ENCODE peak calls at places on chromosomes 5 and 9, in six cellular contexts. Q is breast epithelium; J is sigmoid colon; Z is Peyer's patch; O is CD8-positive, alpha-beta T cell; Y is cardiac muscle cell. V is an unnamed sample. For H3K4me1, the result is how much of the 10 kb centered on the place peaks cover.

GRCh38 chr5:73122875-73123810 is 2.8 kb downstream of the TMEM171 start:
- DNase-seq in Z (no peak), Y (peak), Q (no peak), O (no peak), J (no peak), V (no peak)

GRCh38 chr9:132237481-132237880 is 75.6 kb downstream of the NTNG2 start:
- DNase-seq in Q (no peak), Z (no peak), J (no peak), Y (no peak), O (no peak), V (peak)

GRCh38 chr9:76240578-76240977 is 153.6 kb downstream of the RFK start:
- DNase-seq in Z (no peak), Y (no peak), J (no peak), Q (no peak), O (no peak), V (no peak)

GRCh38 chr5:43412151-43412550 is at the start of gene CCL28:
- DNase-seq in Z (no peak), Q (no peak), J (no peak), Y (no peak), O (no peak), V (no peak)

GRCh38 chr5:122408592-122409219 is 96.7 kb downstream of the SNCAIP start:
- DNase-seq in Y (no peak), Q (no peak), J (no peak), Z (no peak), O (no peak), V (no peak)

GRCh38 chr9:25681270-25681669 is 3.0 kb upstream of the TUSC1 start:
- DNase-seq in Q (no peak), J (no peak), Y (peak), Z (no peak), O (no peak), V (no peak)

GRCh38 chr9:8855046-8855445 is 1055.5 kb upstream of the DMAC1 start:
- DNase-seq in Z (no peak), Q (no peak), J (no peak), Y (peak), O (no peak), V (no peak)

GRCh38 chr9:103904242-103904641 is 189.9 kb upstream of the SMC2 start:
- DNase-seq in O (no peak), Q (no peak), Z (no peak), J (no peak), Y (no peak), V (no peak)

GRCh38 chr5:148976569-148977321 is 86.1 kb downstream of the SH3TC2 start:
- DNase-seq in J (no peak), O (no peak), Y (no peak), Z (no peak), Q (no peak), V (no peak)

DNA sequence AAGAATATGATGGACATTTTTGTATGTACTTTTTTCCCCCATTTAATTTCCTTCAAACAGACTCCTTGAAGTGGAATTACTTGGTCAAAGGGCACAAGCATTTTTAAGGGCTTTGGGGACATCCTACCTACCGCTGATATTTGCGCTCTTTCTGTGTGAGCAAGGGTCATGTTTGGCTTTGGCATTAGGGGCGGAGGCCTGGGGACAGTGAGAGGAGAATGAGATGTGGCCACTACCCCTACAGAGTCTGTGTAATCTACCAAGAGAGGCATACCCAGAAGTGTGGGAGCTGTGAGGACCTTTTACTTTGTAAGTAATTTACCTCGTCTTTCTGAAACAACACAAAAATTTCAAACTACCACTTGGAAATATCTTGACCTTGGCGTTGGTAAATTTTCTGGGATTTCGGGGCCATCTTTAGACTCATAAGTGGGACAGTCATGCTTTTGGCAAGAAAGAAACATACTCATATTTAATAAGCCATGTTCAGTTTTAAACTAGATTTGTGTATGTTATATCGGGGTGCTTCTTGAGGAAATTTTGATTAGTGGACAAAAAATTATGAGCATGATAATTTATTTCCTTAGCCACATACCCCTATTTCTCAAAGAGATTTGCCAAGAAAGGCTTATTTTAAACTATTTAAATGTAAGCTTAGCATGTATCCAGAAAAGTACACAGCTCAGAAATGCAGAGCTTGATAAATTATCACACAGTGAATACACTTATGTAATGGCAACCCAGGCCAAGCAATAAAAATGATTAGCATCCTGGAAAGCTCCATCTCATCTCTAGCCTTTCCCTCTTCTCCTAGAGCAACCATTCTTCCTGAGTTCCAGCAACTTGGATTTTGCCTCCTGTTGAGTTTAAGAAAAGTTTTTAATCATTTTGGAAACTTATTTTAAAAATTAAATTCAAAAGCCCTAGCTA is 63.6 kb downstream of the ARHGAP26 start:
- DNase-seq in J (no peak), Q (no peak), Y (no peak), Z (no peak), O (no peak), V (no peak)
- H3K4me1 ChIP-seq in J (half or more), Q (under half), Y (under half), Z (under half), O (under half), V (half or more)

DNA sequence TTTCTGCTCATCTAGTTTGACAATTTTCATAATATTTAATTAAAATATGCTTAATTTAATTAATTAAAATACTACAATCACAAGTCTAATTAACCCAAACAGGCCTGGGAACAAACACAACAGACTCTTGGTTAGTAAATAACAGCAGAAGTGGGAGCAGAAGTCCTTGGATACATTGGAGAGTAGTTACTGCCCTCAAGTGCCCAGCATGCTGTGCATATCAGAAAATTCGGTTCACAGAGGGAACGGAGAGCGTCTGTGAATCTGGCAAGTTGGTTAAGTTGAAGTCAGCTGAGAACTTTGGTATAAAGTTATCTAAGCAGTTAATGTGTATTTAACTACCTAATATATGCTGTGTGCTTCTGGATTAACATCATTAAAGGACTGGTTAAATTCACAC is 87.0 kb upstream of the ATG10 start:
- DNase-seq in O (no peak), Z (no peak), Y (no peak), J (no peak), Q (no peak), V (peak)
- TF ChIP-seq CTCF in O (no peak), Z (no peak), Y (no peak), J (no peak), Q (no peak), V (peak)

DNA sequence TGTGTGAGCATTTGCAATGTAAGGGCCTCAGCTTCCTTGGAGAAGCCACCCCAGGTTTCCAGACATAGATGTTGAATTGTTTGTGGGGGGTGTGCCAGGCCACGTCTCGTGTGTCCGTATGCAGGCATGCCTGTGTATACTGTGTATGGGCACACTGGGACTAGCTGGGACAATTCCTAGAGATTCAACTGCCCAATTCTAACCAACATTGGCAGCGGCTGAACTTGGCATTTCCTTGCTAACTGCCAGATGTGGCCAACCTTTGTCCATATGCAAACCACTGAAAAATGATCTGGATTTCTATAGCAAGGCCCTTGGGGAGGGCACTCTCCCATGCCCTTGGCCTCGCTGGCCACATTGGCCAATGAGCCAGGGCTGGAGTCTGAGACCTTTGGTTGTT is 50.3 kb downstream of the SAR1B start:
- DNase-seq in O (no peak), Y (no peak), Q (peak), Z (no peak), J (peak), V (no peak)
- H3K27ac ChIP-seq in O (no peak), Y (no peak), Q (no peak), Z (no peak), J (no peak), V (peak)

DNA sequence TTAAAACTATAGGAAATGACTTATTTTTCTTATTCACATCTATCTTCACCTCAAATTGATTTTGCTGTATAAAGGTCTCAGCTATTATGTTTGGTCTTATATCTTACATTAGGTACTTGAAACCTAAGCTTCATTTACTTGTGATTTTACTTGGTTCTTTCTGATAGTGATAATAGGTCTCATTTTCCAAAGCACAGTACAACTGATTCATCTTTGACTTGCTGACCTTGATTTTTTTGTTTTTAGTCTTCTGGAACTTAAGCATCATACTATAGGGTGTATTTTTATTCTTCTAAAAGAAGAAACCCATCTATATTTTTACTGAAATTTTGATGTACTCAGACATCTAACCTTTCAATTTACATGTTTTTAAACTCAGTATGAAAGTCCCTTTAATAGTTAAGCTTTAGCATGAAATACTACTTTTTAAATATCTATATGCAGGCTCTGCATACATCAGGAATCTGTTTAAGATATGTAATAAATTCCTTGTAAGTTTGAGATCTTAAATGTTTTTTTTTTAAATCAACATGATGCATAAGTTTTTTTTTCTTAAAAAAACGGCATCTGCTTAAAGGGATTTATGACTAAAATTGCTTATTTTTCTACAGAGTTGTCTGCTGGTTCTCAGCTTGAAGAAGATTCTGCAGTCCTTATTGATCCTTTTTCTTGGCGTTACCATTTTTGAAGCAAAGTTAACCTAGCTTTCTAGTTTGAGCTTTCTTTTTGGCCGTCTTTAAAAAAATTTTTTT is 13.3 kb downstream of the MATR3 start:
- DNase-seq in Q (no peak), Z (no peak), O (no peak), Y (no peak), J (no peak), V (no peak)
- H3K4me1 ChIP-seq in Q (under half), Z (under half), O (half or more), Y (half or more), J (half or more), V (half or more)

GRCh38 chr5:6087576-6087975 is 290.8 kb downstream of the MED10 start:
- DNase-seq in Z (no peak), Y (no peak), J (no peak), Q (no peak), O (no peak), V (no peak)

GRCh38 chr5:6086871-6087270 is 291.5 kb downstream of the MED10 start:
- DNase-seq in J (no peak), Y (no peak), O (no peak), Z (no peak), Q (no peak), V (no peak)

GRCh38 chr5:6090079-6090654 is 288.2 kb downstream of the MED10 start:
- DNase-seq in J (no peak), Z (no peak), Q (no peak), Y (no peak), O (no peak), V (no peak)

GRCh38 chr5:6090838-6091237 is 287.5 kb downstream of the MED10 start:
- DNase-seq in J (no peak), Z (no peak), Y (no peak), O (no peak), Q (no peak), V (no peak)

DNA sequence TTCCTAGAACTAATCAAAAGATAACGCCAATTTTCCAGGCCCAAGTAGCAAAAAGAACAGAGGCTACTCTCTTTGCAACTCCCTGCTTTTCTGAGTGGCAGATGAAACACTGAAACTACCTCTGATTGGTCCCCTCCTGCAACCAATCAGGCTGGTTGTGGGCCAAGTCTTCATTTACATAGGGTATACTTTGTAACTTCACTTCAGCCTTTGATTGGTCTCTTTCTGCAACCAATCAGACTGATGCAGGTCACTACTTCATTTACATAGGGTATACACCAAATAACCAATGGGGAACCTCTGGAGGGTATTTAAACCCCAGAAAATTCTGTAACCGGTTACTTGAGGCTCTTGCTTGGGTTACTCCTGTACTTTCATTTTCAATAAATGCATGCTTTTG is 289.6 kb downstream of the MED10 start:
- DNase-seq in J (no peak), Z (no peak), Y (no peak), Q (no peak), O (no peak), V (no peak)
- TF ChIP-seq CTCF in J (no peak), Z (no peak), Y (no peak), Q (no peak), O (no peak), V (no peak)

GRCh38 chr9:122371851-122372250 is 1.0 kb downstream of the PTGS1 start:
- DNase-seq in Z (no peak), O (no peak), Q (no peak), J (peak), Y (no peak), V (no peak)

GRCh38 chr9:122367779-122368460 is 2.9 kb upstream of the PTGS1 start:
- DNase-seq in O (no peak), Q (no peak), Y (no peak), J (no peak), Z (no peak), V (no peak)

GRCh38 chr9:122368642-122369041 is 2.2 kb upstream of the PTGS1 start:
- DNase-seq in Q (no peak), Z (no peak), O (no peak), Y (no peak), J (no peak), V (no peak)

GRCh38 chr9:122370869-122371467 is at the start of gene PTGS1:
- DNase-seq in Q (no peak), J (peak), O (peak), Z (peak), Y (peak), V (peak)

DNA sequence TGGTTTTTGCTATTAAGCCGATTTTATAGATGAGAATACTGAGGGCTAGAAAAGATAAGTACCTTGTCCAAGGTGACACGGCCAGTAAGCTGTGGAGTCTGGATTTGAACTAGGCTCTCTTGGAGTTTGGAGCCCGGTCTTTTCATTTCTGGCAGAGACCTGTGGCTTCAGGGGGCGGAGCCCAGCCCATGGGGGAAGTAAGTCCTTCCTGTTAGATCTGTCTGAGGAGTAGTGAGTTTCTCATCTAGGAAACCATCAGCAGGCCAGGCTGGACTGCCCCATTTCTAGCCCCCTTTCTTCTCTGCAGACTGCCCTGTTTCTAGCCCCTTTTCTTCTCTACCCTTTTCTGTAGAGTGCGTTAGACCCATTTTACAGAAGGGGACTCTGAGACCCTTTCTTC is 521 bp upstream of the PTGS1 start:
- DNase-seq in J (no peak), O (no peak), Q (no peak), Y (no peak), Z (peak), V (no peak)
- H3K27ac ChIP-seq in J (peak), O (no peak), Q (no peak), Y (no peak), Z (peak), V (no peak)

V was measured in heart right ventricle.